ENCODE peak calls at places on chromosomes 13 and 19, in six cellular contexts. C, X, B, S, L and F are unnamed samples.

GRCh38 chr13:33352520-33352919 is 67.0 kb upstream of the STARD13 start:
- DNase-seq in L (no peak), X (no peak), B (no peak), C (no peak), S (no peak), F (no peak)

GRCh38 chr19:21587117-21587461 is 81.7 kb downstream of the ZNF429 start:
- DNase-seq in L (no peak), C (peak; percentile 22), S (no peak), B (no peak), X (no peak), F (no peak)

GRCh38 chr19:46288896-46289588 is 7.8 kb upstream of the HIF3A start:
- DNase-seq in L (peak; percentile 34), B (no peak), X (no peak), C (no peak), S (no peak), F (no peak)

GRCh38 chr13:35672611-35673010 is 196.1 kb upstream of the MAB21L1 start:
- DNase-seq in L (no peak), X (no peak), C (no peak), B (no peak), S (no peak), F (no peak)

GRCh38 chr13:95509521-95510315 is 42.8 kb upstream of the CLDN10 start:
- DNase-seq in C (no peak), S (no peak), L (no peak), B (no peak), X (no peak), F (no peak)

GRCh38 chr19:41323430-41324125 is 13.6 kb downstream of the CCDC97 start:
- DNase-seq in C (peak; percentile 41), B (peak; percentile 83), L (no peak), X (peak; percentile 89), S (no peak), F (no peak)

GRCh38 chr19:30870861-30871260 is 478.4 kb downstream of the TSHZ3 start:
- DNase-seq in L (peak; percentile 78), C (no peak), X (no peak), S (no peak), B (no peak), F (no peak)

GRCh38 chr19:2443785-2444182 is 13.0 kb downstream of the LMNB2 start:
- DNase-seq in C (no peak), L (no peak), B (no peak), S (no peak), X (no peak), F (no peak)

GRCh38 chr19:947707-948533 is 22.1 kb downstream of the ARID3A start:
- DNase-seq in L (no peak), C (peak; percentile 60), X (no peak), B (no peak), S (no peak), F (no peak)

GRCh38 chr13:71661921-71662320 is 205.1 kb downstream of the DACH1 start:
- DNase-seq in B (no peak), C (no peak), X (no peak), L (no peak), S (no peak), F (no peak)

GRCh38 chr19:45351401-45351952 is 10.9 kb downstream of the KLC3 start:
- DNase-seq in B (no peak), C (no peak), X (no peak), S (no peak), L (no peak), F (no peak)

GRCh38 chr13:91398413-91399188 is at the start of gene GPC5:
- DNase-seq in B (peak; percentile 72), C (peak; percentile 88), L (peak; percentile 86), S (peak; percentile 40), X (peak; percentile 93), F (peak; percentile 81)

GRCh38 chr13:29474991-29475390 is 120.5 kb downstream of the SLC7A1 start:
- DNase-seq in B (no peak), S (no peak), X (no peak), L (no peak), C (no peak), F (no peak)

GRCh38 chr13:79423801-79424642 is 18.0 kb upstream of the RBM26 start:
- DNase-seq in C (no peak), S (no peak), L (peak; percentile 56), B (no peak), X (no peak), F (no peak)

GRCh38 chr19:10654610-10655456 is 687 bp downstream of the ILF3 start:
- DNase-seq in C (peak; percentile 57), L (peak; percentile 66), S (peak; percentile 50), X (peak; percentile 89), B (no peak), F (peak; percentile 65)

GRCh38 chr19:40702337-40703012 is 12.0 kb upstream of the NUMBL start:
- DNase-seq in B (no peak), X (no peak), L (peak; percentile 68), C (no peak), S (no peak), F (no peak)

GRCh38 chr13:108322206-108322824 is 52.8 kb downstream of the TNFSF13B start:
- DNase-seq in L (peak; percentile 66), S (no peak), B (no peak), C (no peak), X (no peak), F (no peak)

GRCh38 chr19:7535993-7536685 is 622 bp downstream of the PNPLA6 start:
- DNase-seq in L (no peak), X (no peak), B (no peak), S (no peak), C (peak; percentile 35), F (no peak)

GRCh38 chr13:80448725-80449124 is 107.8 kb upstream of the SPRY2 start:
- DNase-seq in X (no peak), L (no peak), S (no peak), B (no peak), C (no peak), F (no peak)

GRCh38 chr13:29496241-29496712 is 99.2 kb downstream of the SLC7A1 start:
- DNase-seq in B (no peak), L (no peak), S (no peak), X (no peak), C (no peak), F (peak; percentile 94)

GRCh38 chr13:44146162-44146561 is 227.5 kb upstream of the SERP2 start:
- DNase-seq in C (no peak), X (no peak), L (no peak), S (no peak), B (no peak), F (no peak)

GRCh38 chr19:53333071-53333465 is 481 bp upstream of the ZNF845 start:
- DNase-seq in B (peak; percentile 68), C (peak; percentile 37), L (peak; percentile 67), S (peak; percentile 34), X (peak; percentile 83), F (peak; percentile 36)

GRCh38 chr13:101875717-101876393 is 423.4 kb downstream of the ITGBL1 start:
- DNase-seq in L (no peak), S (no peak), C (peak; percentile 52), X (no peak), B (no peak), F (no peak)

GRCh38 chr13:107650081-107650701 is 565.1 kb downstream of the LIG4 start:
- DNase-seq in S (no peak), C (peak; percentile 49), B (no peak), L (peak; percentile 74), X (peak; percentile 83), F (peak; percentile 40)

DNA sequence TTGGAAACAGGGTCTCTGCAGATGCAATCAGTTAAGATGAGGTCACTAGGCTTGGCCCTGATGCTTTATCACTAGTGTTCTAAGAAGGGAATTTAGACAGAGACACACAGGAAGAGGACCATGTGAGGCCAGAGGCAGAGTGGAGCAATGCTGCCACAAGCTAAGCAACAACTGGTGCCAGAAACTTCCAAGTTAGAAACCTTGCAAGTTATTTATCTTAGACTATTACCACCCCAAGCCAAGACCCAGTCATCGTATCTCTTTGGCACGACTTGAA is 81.1 kb downstream of the DOCK9 start:
- DNase-seq in L (no peak), B (no peak), S (no peak), X (no peak), C (no peak), F (no peak)
- H3K4me1 ChIP-seq in L (no peaks in the 10 kb centered on the region), B (no peaks in the 10 kb centered on the region), S (no peaks in the 10 kb centered on the region), X (peaks cover 4% of the 10 kb centered on the region), C (no peaks in the 10 kb centered on the region), F (no peaks in the 10 kb centered on the region)

DNA sequence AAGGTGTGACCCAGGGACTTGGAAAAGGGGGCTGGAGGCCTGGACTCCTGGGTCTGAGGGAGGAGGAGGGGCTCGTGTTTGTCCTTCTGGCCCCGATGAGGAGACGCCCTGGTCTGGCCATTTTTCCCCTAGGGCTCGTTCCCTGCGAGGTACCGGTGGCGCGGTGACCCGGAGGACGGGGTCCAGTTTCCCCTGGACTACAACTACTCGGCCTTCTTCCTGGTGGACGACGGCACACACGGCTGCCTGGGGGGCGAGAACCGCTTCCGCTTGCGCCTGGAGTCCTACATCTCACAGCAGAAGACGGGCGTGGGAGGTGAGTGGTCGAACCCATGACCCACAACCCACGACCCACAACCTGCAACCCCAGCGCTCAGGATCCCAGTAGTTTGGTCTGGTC is 10.8 kb downstream of the TRPM4 start:
- DNase-seq in C (no peak), L (no peak), X (no peak), S (no peak), B (no peak), F (no peak)
- H3K36me3 ChIP-seq in C (no peaks in the 10 kb centered on the region), L (peaks cover 27% of the 10 kb centered on the region), X (peaks cover 4% of the 10 kb centered on the region), S (no peaks in the 10 kb centered on the region), B (peaks cover 56% of the 10 kb centered on the region), F (no peaks in the 10 kb centered on the region)

GRCh38 chr13:111034811-111035210 is 80.3 kb upstream of the ARHGEF7 start:
- DNase-seq in S (no peak), C (no peak), L (no peak), B (no peak), X (no peak), F (no peak)

GRCh38 chr13:111027481-111028439 is 87.3 kb upstream of the ARHGEF7 start:
- DNase-seq in S (no peak), X (no peak), B (no peak), L (no peak), C (no peak), F (no peak)

GRCh38 chr13:111029957-111030609 is 85.0 kb upstream of the ARHGEF7 start:
- DNase-seq in B (no peak), S (no peak), L (no peak), C (no peak), X (no peak), F (no peak)

GRCh38 chr13:111033172-111034133 is 81.7 kb upstream of the ARHGEF7 start:
- DNase-seq in L (no peak), C (no peak), X (no peak), S (no peak), B (no peak), F (no peak)

GRCh38 chr13:111031531-111031961 is 83.6 kb upstream of the ARHGEF7 start:
- DNase-seq in B (no peak), C (no peak), L (no peak), S (no peak), X (no peak), F (no peak)
- H3K27ac ChIP-seq in B (no peak overlapping the region), C (no peak overlapping the region), L (no peak overlapping the region), S (no peak overlapping the region), X (no peak overlapping the region), F (no peak overlapping the region)

GRCh38 chr19:15252398-15253018 is 20.3 kb upstream of the EPHX3 start:
- DNase-seq in B (no peak), C (no peak), X (peak; percentile 88), L (no peak), S (no peak), F (no peak)

GRCh38 chr19:15253513-15253912 is 21.3 kb upstream of the EPHX3 start:
- DNase-seq in S (no peak), C (no peak), X (no peak), L (no peak), B (no peak), F (no peak)

GRCh38 chr19:15255359-15255990 is 23.2 kb upstream of the EPHX3 start:
- DNase-seq in L (no peak), C (no peak), B (no peak), S (no peak), X (no peak), F (no peak)

GRCh38 chr19:15253076-15253475 is 20.8 kb upstream of the EPHX3 start:
- DNase-seq in X (no peak), L (no peak), B (no peak), S (no peak), C (no peak), F (no peak)

GRCh38 chr19:15254547-15254946 is 22.3 kb upstream of the EPHX3 start:
- DNase-seq in L (no peak), B (no peak), C (no peak), X (no peak), S (no peak), F (no peak)
- H3K4me1 ChIP-seq in L (no peaks in the 10 kb centered on the region), B (peaks cover 4% of the 10 kb centered on the region), C (peaks cover 8% of the 10 kb centered on the region), X (no peaks in the 10 kb centered on the region), S (peaks cover 14% of the 10 kb centered on the region), F (peaks cover 13% of the 10 kb centered on the region)